ENCODE peak calls at places on chromosome X, in seven cellular contexts. One of them, this sample, is unnamed.

GRCh38 chrX:24158881-24159280 is 9.4 kb downstream of the ZFX start:
- DNase-seq in aorta: no peak
- DNase-seq in NCI-H510A treated with DMSO at 0.1 percent for 48 hours: no peak
- DNase-seq in T-helper 9 cell: no peak
- DNase-seq in mucosa of descending colon: no peak
- DNase-seq in progenitor cell of endocrine pancreas: no peak
- DNase-seq in D341Med: no peak
- DNase-seq in this sample: no peak

GRCh38 chrX:119419898-119420297 is 20.8 kb downstream of the SLC25A43 start:
- DNase-seq in aorta: no peak
- DNase-seq in NCI-H510A treated with DMSO at 0.1 percent for 48 hours: no peak
- DNase-seq in T-helper 9 cell: no peak
- DNase-seq in mucosa of descending colon: no peak
- DNase-seq in progenitor cell of endocrine pancreas: no peak
- DNase-seq in D341Med: no peak
- DNase-seq in this sample: no peak

GRCh38 chrX:7263961-7264360 is 116.0 kb upstream of the PUDP start:
- DNase-seq in aorta: no peak
- DNase-seq in NCI-H510A treated with DMSO at 0.1 percent for 48 hours: no peak
- DNase-seq in T-helper 9 cell: no peak
- DNase-seq in mucosa of descending colon: no peak
- DNase-seq in progenitor cell of endocrine pancreas: no peak
- DNase-seq in D341Med: no peak
- DNase-seq in this sample: no peak

GRCh38 chrX:78747471-78747870 is at the start of gene LPAR4:
- DNase-seq in aorta: no peak
- DNase-seq in NCI-H510A treated with DMSO at 0.1 percent for 48 hours: no peak
- DNase-seq in T-helper 9 cell: no peak
- DNase-seq in mucosa of descending colon: no peak
- DNase-seq in progenitor cell of endocrine pancreas: no peak
- DNase-seq in D341Med: no peak
- DNase-seq in this sample: no peak

GRCh38 chrX:128021566-128021965 is 30.6 kb downstream of the ACTRT1 start:
- DNase-seq in aorta: no peak
- DNase-seq in NCI-H510A treated with DMSO at 0.1 percent for 48 hours: no peak
- DNase-seq in T-helper 9 cell: no peak
- DNase-seq in mucosa of descending colon: no peak
- DNase-seq in progenitor cell of endocrine pancreas: no peak
- DNase-seq in D341Med: no peak
- DNase-seq in this sample: no peak

GRCh38 chrX:20001615-20002014 is 10.8 kb upstream of the BCLAF3 start:
- DNase-seq in aorta: no peak
- DNase-seq in NCI-H510A treated with DMSO at 0.1 percent for 48 hours: no peak
- DNase-seq in T-helper 9 cell: no peak
- DNase-seq in mucosa of descending colon: no peak
- DNase-seq in progenitor cell of endocrine pancreas: no peak
- DNase-seq in D341Med: no peak
- DNase-seq in this sample: no peak

GRCh38 chrX:15204130-15204751 is 65.6 kb downstream of the ASB9 start:
- DNase-seq in aorta: no peak
- DNase-seq in NCI-H510A treated with DMSO at 0.1 percent for 48 hours: no peak
- DNase-seq in T-helper 9 cell: no peak
- DNase-seq in mucosa of descending colon: no peak
- DNase-seq in progenitor cell of endocrine pancreas: no peak
- DNase-seq in D341Med: no peak
- DNase-seq in this sample: no peak

GRCh38 chrX:109384569-109385174 is 97.2 kb downstream of the GUCY2F start:
- DNase-seq in aorta: no peak
- DNase-seq in NCI-H510A treated with DMSO at 0.1 percent for 48 hours: no peak
- DNase-seq in T-helper 9 cell: no peak
- DNase-seq in mucosa of descending colon: no peak
- DNase-seq in progenitor cell of endocrine pancreas: no peak
- DNase-seq in D341Med: no peak
- DNase-seq in this sample: no peak

GRCh38 chrX:107773206-107773605 is 2.4 kb downstream of the TSC22D3 start:
- DNase-seq in aorta: no peak
- DNase-seq in NCI-H510A treated with DMSO at 0.1 percent for 48 hours: no peak
- DNase-seq in T-helper 9 cell: no peak
- DNase-seq in mucosa of descending colon: no peak
- DNase-seq in progenitor cell of endocrine pancreas: no peak
- DNase-seq in D341Med: no peak
- DNase-seq in this sample: no peak

GRCh38 chrX:123487674-123488073 is 245.2 kb downstream of the THOC2 start:
- DNase-seq in aorta: no peak
- DNase-seq in NCI-H510A treated with DMSO at 0.1 percent for 48 hours: no peak
- DNase-seq in T-helper 9 cell: no peak
- DNase-seq in mucosa of descending colon: no peak
- DNase-seq in progenitor cell of endocrine pancreas: no peak
- DNase-seq in D341Med: no peak
- DNase-seq in this sample: no peak

GRCh38 chrX:86002076-86002896 is 45.1 kb downstream of the CHM start:
- DNase-seq in aorta: no peak
- DNase-seq in NCI-H510A treated with DMSO at 0.1 percent for 48 hours: peak
- DNase-seq in T-helper 9 cell: no peak
- DNase-seq in mucosa of descending colon: peak
- DNase-seq in progenitor cell of endocrine pancreas: peak
- DNase-seq in D341Med: no peak
- DNase-seq in this sample: no peak

GRCh38 chrX:74250574-74250973 is 53.4 kb upstream of the ZCCHC13 start:
- DNase-seq in aorta: no peak
- DNase-seq in NCI-H510A treated with DMSO at 0.1 percent for 48 hours: no peak
- DNase-seq in T-helper 9 cell: no peak
- DNase-seq in mucosa of descending colon: no peak
- DNase-seq in progenitor cell of endocrine pancreas: no peak
- DNase-seq in D341Med: no peak
- DNase-seq in this sample: no peak

GRCh38 chrX:137164329-137164728 is 130.5 kb upstream of the GPR101 start:
- DNase-seq in aorta: no peak
- DNase-seq in NCI-H510A treated with DMSO at 0.1 percent for 48 hours: no peak
- DNase-seq in T-helper 9 cell: no peak
- DNase-seq in mucosa of descending colon: no peak
- DNase-seq in progenitor cell of endocrine pancreas: no peak
- DNase-seq in D341Med: no peak
- DNase-seq in this sample: no peak

GRCh38 chrX:110665636-110666035 is 130.0 kb downstream of the CHRDL1 start:
- DNase-seq in aorta: no peak
- DNase-seq in NCI-H510A treated with DMSO at 0.1 percent for 48 hours: peak
- DNase-seq in T-helper 9 cell: no peak
- DNase-seq in mucosa of descending colon: no peak
- DNase-seq in progenitor cell of endocrine pancreas: peak
- DNase-seq in D341Med: no peak
- DNase-seq in this sample: peak

GRCh38 chrX:27918799-27919198 is 62.5 kb downstream of the DCAF8L1 start:
- DNase-seq in aorta: no peak
- DNase-seq in NCI-H510A treated with DMSO at 0.1 percent for 48 hours: peak
- DNase-seq in T-helper 9 cell: no peak
- DNase-seq in mucosa of descending colon: peak
- DNase-seq in progenitor cell of endocrine pancreas: no peak
- DNase-seq in D341Med: peak
- DNase-seq in this sample: peak

GRCh38 chrX:42176790-42177189 is 253.4 kb upstream of the CASK start:
- DNase-seq in aorta: no peak
- DNase-seq in NCI-H510A treated with DMSO at 0.1 percent for 48 hours: peak
- DNase-seq in T-helper 9 cell: no peak
- DNase-seq in mucosa of descending colon: no peak
- DNase-seq in progenitor cell of endocrine pancreas: no peak
- DNase-seq in D341Med: no peak
- DNase-seq in this sample: no peak

GRCh38 chrX:40468033-40468979 is 112.5 kb upstream of the ATP6AP2 start:
- DNase-seq in aorta: no peak
- DNase-seq in NCI-H510A treated with DMSO at 0.1 percent for 48 hours: peak
- DNase-seq in T-helper 9 cell: no peak
- DNase-seq in mucosa of descending colon: peak
- DNase-seq in progenitor cell of endocrine pancreas: no peak
- DNase-seq in D341Med: peak
- DNase-seq in this sample: peak

GRCh38 chrX:129781134-129782014 is 1.6 kb downstream of the SASH3 start:
- DNase-seq in aorta: peak
- DNase-seq in NCI-H510A treated with DMSO at 0.1 percent for 48 hours: no peak
- DNase-seq in T-helper 9 cell: peak
- DNase-seq in mucosa of descending colon: peak
- DNase-seq in progenitor cell of endocrine pancreas: no peak
- DNase-seq in D341Med: no peak
- DNase-seq in this sample: no peak

GRCh38 chrX:28158019-28158777 is 176.9 kb upstream of the DCAF8L1 start:
- DNase-seq in aorta: no peak
- DNase-seq in NCI-H510A treated with DMSO at 0.1 percent for 48 hours: no peak
- DNase-seq in T-helper 9 cell: no peak
- DNase-seq in mucosa of descending colon: no peak
- DNase-seq in progenitor cell of endocrine pancreas: no peak
- DNase-seq in D341Med: no peak
- DNase-seq in this sample: no peak

GRCh38 chrX:107701493-107702121 is 73.3 kb downstream of the PRPS1 start:
- DNase-seq in aorta: no peak
- DNase-seq in NCI-H510A treated with DMSO at 0.1 percent for 48 hours: no peak
- DNase-seq in T-helper 9 cell: no peak
- DNase-seq in mucosa of descending colon: no peak
- DNase-seq in progenitor cell of endocrine pancreas: no peak
- DNase-seq in D341Med: no peak
- DNase-seq in this sample: no peak

GRCh38 chrX:130264573-130264972 is 4.1 kb downstream of the ZNF280C start:
- DNase-seq in aorta: no peak
- DNase-seq in NCI-H510A treated with DMSO at 0.1 percent for 48 hours: no peak
- DNase-seq in T-helper 9 cell: no peak
- DNase-seq in mucosa of descending colon: no peak
- DNase-seq in progenitor cell of endocrine pancreas: no peak
- DNase-seq in D341Med: no peak
- DNase-seq in this sample: no peak

GRCh38 chrX:118231464-118231863 is 114.4 kb upstream of the WDR44 start:
- DNase-seq in aorta: no peak
- DNase-seq in NCI-H510A treated with DMSO at 0.1 percent for 48 hours: no peak
- DNase-seq in T-helper 9 cell: no peak
- DNase-seq in mucosa of descending colon: no peak
- DNase-seq in progenitor cell of endocrine pancreas: no peak
- DNase-seq in D341Med: no peak
- DNase-seq in this sample: no peak

This sample was measured in WERI-Rb-1.